ENCODE peak calls at places on chromosome 16, in five cellular contexts. D, F, Q, M and Y are unnamed samples.
A peak's percentile ranks its signal among the peaks of the same experiment; 100 is the strongest.

GRCh38 chr16:25143898-25144297 is 32.4 kb downstream of the LCMT1 start:
- DNase-seq in M (no peak), D (no peak), Q (no peak), F (no peak), Y (no peak)

GRCh38 chr16:82808036-82808435 is 181.3 kb downstream of the CDH13 start:
- DNase-seq in F (no peak), M (no peak), D (no peak), Q (no peak), Y (no peak)

GRCh38 chr16:17748005-17748719 is 277.4 kb upstream of the XYLT1 start:
- DNase-seq in D (no peak), F (no peak), M (no peak), Q (no peak), Y (no peak)

GRCh38 chr16:69106491-69107291 is 1.2 kb downstream of the HAS3 start:
- DNase-seq in D (peak; percentile 25), F (no peak), M (no peak), Q (no peak), Y (no peak)

GRCh38 chr16:87457051-87457611 is 35.7 kb downstream of the ZCCHC14 start:
- DNase-seq in F (no peak), Q (no peak), D (no peak), M (no peak), Y (no peak)

GRCh38 chr16:68356249-68356918 is 45.6 kb downstream of the PRMT7 start:
- DNase-seq in Q (no peak), F (no peak), M (no peak), D (no peak), Y (peak; percentile 63)

GRCh38 chr16:65975049-65975708 is 391.3 kb upstream of the CDH5 start:
- DNase-seq in Q (no peak), D (no peak), M (no peak), F (no peak), Y (no peak)

GRCh38 chr16:68319185-68319908 is 8.5 kb downstream of the PRMT7 start:
- DNase-seq in F (no peak), M (no peak), D (no peak), Q (no peak), Y (no peak)

GRCh38 chr16:30571444-30572322 is at the start of gene ZNF688:
- DNase-seq in F (peak; percentile 96), D (peak; percentile 96), Q (peak; percentile 81), M (peak; percentile 99), Y (peak; percentile 96)
- H3K4me1 ChIP-seq in F (peaks cover 10% of the 10 kb centered on the region), D (peaks cover 8% of the 10 kb centered on the region), Q (peaks cover 9% of the 10 kb centered on the region), M (no peaks in the 10 kb centered on the region), Y (peaks cover 11% of the 10 kb centered on the region)

DNA sequence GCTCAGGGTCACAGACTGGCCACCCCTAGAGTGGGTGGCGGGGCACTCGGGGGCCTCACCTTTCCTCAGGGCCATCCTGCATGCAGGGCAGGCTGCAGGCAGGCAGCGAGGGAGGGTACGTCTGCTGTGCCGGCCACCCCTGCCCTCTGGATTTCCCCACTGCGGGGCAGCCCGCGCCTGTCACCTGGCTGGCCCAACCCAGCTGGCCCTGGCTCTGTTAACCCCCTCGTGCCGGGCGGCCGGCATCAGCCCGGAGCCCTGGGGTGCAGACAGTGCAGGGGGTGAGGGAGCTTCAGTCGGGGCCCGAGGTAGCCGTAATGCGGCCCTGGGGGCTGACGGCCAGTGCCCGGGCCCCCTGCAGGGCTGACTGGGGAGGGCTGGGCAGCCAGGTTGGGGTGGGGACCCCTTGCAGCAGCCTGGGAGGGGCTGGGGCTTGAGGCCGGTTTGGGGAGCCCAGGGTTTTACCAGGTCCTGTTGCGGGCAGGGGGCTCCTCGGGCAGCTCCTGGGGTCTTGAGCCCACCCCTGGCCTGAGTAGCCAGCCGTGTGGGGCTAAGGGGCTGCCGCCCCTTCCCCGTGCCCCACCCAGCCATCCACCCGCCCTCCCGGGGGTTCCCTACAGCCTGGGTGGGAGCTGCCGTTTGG is at the start of gene IGFALS:
- DNase-seq in D (no peak), Q (no peak), F (no peak), M (no peak), Y (no peak)
- H3K9me3 ChIP-seq in D (no peaks in the 10 kb centered on the region), Q (no peaks in the 10 kb centered on the region), F (no peaks in the 10 kb centered on the region), M (no peaks in the 10 kb centered on the region), Y (peaks cover 4% of the 10 kb centered on the region)

GRCh38 chr16:3431779-3432219 is 11.5 kb downstream of the ZNF597 start:
- DNase-seq in Q (no peak), F (peak; percentile 55), D (no peak), M (peak; percentile 21), Y (peak; percentile 66)
- H3K4me3 ChIP-seq in Q (no peak overlapping the region), F (no peak overlapping the region), D (no peak overlapping the region), M (no peak overlapping the region), Y (peak overlapping the region; percentile 34)

GRCh38 chr16:86082400-86083030 is 183.6 kb downstream of the IRF8 start:
- DNase-seq in D (no peak), M (no peak), Q (no peak), F (no peak), Y (no peak)
- H3K4me1 ChIP-seq in D (peaks cover 5% of the 10 kb centered on the region), M (no peaks in the 10 kb centered on the region), Q (no peaks in the 10 kb centered on the region), F (no peaks in the 10 kb centered on the region), Y (no peaks in the 10 kb centered on the region)

DNA sequence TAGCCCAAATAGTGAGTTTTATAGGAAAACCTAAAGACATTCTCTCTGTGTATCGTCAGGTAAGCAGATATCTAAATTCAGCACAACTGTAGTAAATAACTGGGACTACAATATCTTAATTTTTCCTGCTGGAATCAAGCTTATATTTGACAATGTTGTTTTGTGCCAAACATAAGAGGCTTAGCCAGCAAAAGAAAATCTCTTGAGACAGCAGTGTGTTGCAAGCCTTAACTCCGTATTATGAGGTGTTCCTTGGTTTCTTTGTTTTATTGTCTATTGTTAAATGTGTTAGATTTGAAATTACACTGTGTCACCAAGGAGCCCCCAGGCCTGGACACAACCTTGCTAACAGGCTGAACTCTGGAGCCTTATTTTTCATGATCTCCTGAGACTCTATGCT is 1570.6 kb upstream of the GOT2 start:
- DNase-seq in Q (no peak), F (no peak), D (no peak), M (no peak), Y (no peak)
- H3K9me3 ChIP-seq in Q (no peaks in the 10 kb centered on the region), F (no peaks in the 10 kb centered on the region), D (no peaks in the 10 kb centered on the region), M (no peaks in the 10 kb centered on the region), Y (no peaks in the 10 kb centered on the region)

GRCh38 chr16:88975511-88976061 is 1.4 kb downstream of the CBFA2T3 start:
- DNase-seq in D (no peak), Q (no peak), M (no peak), F (no peak), Y (no peak)

GRCh38 chr16:88973007-88973410 is 4.0 kb downstream of the CBFA2T3 start:
- DNase-seq in M (no peak), Q (no peak), F (no peak), D (peak; percentile 45), Y (no peak)

GRCh38 chr16:88973415-88974050 is 3.5 kb downstream of the CBFA2T3 start:
- DNase-seq in D (no peak), M (no peak), F (no peak), Q (no peak), Y (no peak)

GRCh38 chr16:88974641-88975215 is 2.3 kb downstream of the CBFA2T3 start:
- DNase-seq in D (no peak), M (no peak), Q (no peak), F (no peak), Y (peak; percentile 40)

DNA sequence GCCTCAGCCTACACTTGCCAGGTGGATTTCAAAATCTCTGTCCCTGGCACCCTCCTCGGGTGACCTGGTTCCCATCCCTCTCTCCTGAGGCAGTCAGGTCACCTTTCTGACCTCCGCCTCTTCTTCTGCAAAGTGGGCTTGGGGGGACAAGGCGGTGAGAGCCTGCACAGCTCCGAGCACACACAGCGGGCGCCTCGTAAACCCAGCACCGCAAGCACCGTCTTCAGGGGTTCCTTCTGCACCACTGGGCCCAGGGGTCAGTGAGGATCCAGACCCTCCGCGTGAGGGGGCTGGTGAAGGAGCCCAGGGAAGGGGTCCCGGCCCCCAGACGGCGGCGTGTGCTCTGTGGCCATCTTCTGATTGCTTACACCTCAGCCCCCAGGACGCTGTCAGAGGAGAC is 2.9 kb downstream of the CBFA2T3 start:
- DNase-seq in F (no peak), M (no peak), Q (no peak), D (no peak), Y (no peak)
- H3K4me3 ChIP-seq in F (no peak overlapping the region), M (no peak overlapping the region), Q (no peak overlapping the region), D (no peak overlapping the region), Y (no peak overlapping the region)

GRCh38 chr16:85569615-85570212 is 43.4 kb upstream of the GSE1 start:
- DNase-seq in D (no peak), F (no peak), Q (no peak), M (no peak), Y (no peak)
- H3K4me1 ChIP-seq in D (peaks cover 61% of the 10 kb centered on the region), F (peaks cover 13% of the 10 kb centered on the region), Q (peaks cover 88% of the 10 kb centered on the region), M (no peaks in the 10 kb centered on the region), Y (peaks cover 4% of the 10 kb centered on the region)

GRCh38 chr16:57167537-57167936 is 18.3 kb downstream of the PSME3IP1 start:
- DNase-seq in M (no peak), Q (no peak), F (no peak), D (peak; percentile 21), Y (no peak)

GRCh38 chr16:57165923-57166322 is 19.9 kb downstream of the PSME3IP1 start:
- DNase-seq in D (no peak), M (no peak), Q (no peak), F (no peak), Y (no peak)

GRCh38 chr16:57166951-57167350 is 18.9 kb downstream of the PSME3IP1 start:
- DNase-seq in M (no peak), F (no peak), D (peak; percentile 72), Q (no peak), Y (no peak)

GRCh38 chr16:57163842-57164241 is 22.0 kb downstream of the PSME3IP1 start:
- DNase-seq in D (no peak), Q (no peak), M (no peak), F (no peak), Y (no peak)

GRCh38 chr16:57165483-57165882 is 20.4 kb downstream of the PSME3IP1 start:
- DNase-seq in F (no peak), M (no peak), Q (no peak), D (no peak), Y (no peak)
- H3K9me3 ChIP-seq in F (no peaks in the 10 kb centered on the region), M (no peaks in the 10 kb centered on the region), Q (no peaks in the 10 kb centered on the region), D (no peaks in the 10 kb centered on the region), Y (no peaks in the 10 kb centered on the region)

GRCh38 chr16:78562650-78563049 is 463.2 kb downstream of the WWOX start:
- DNase-seq in F (no peak), M (no peak), Q (no peak), D (no peak), Y (no peak)
- H3K4me3 ChIP-seq in F (no peak overlapping the region), M (no peak overlapping the region), Q (no peak overlapping the region), D (no peak overlapping the region), Y (no peak overlapping the region)